ENCODE peak calls at places on chromosomes 11 and 22, in ten cellular contexts. X, D, J, G, Y, C, A, N, S and F are unnamed samples.

GRCh38 chr11:48093795-48094642 is 113.7 kb downstream of the PTPRJ start:
- DNase-seq in A (no peak), S (no peak), J (no peak), N (peak), Y (no peak), X (no peak), D (no peak), C (no peak), G (no peak), F (no peak)

GRCh38 chr11:69516526-69516925 is 35.1 kb downstream of the LINC01488 start:
- DNase-seq in C (no peak), J (no peak), G (no peak), D (no peak), N (no peak), S (no peak), Y (peak), X (no peak), A (no peak), F (no peak)

GRCh38 chr11:121452609-121453150 is at the start of gene SORL1-AS1:
- DNase-seq in X (no peak), D (peak), C (no peak), A (no peak), Y (no peak), G (no peak), N (no peak), J (no peak), S (no peak), F (peak)

GRCh38 chr11:46223252-46223513 is 54.3 kb upstream of the CREB3L1 start:
- DNase-seq in D (no peak), Y (no peak), C (no peak), G (no peak), J (no peak), A (no peak), N (no peak), X (no peak), S (no peak), F (no peak)

GRCh38 chr22:42933783-42934144 is 76.7 kb upstream of the ARFGAP3 start:
- DNase-seq in Y (no peak), A (peak), X (no peak), G (no peak), C (no peak), J (peak), N (peak), D (peak), S (no peak), F (no peak)

GRCh38 chr11:60235318-60235717 is 7.6 kb downstream of the MS4A4E start:
- DNase-seq in J (no peak), C (no peak), D (no peak), X (no peak), S (no peak), A (no peak), Y (no peak), G (no peak), N (no peak), F (no peak)

GRCh38 chr11:81772161-81772560 is 961.5 kb downstream of the FAM181B start:
- DNase-seq in A (no peak), C (no peak), S (no peak), J (no peak), X (no peak), G (peak), D (no peak), Y (no peak), N (peak), F (no peak)

GRCh38 chr11:125481531-125481930 is 14.5 kb downstream of the FEZ1 start:
- DNase-seq in J (no peak), S (no peak), X (no peak), N (no peak), C (no peak), Y (no peak), D (no peak), A (no peak), G (no peak), F (no peak)

GRCh38 chr22:38180841-38181452 is 683 bp downstream of the PLA2G6 start:
- DNase-seq in A (no peak), J (no peak), X (no peak), D (peak), C (peak), S (peak), N (peak), G (no peak), Y (peak), F (no peak)

GRCh38 chr22:39520054-39520873 is at the start of gene ATF4:
- DNase-seq in N (peak), A (peak), S (peak), X (peak), C (peak), J (peak), G (peak), D (peak), Y (peak), F (peak)

GRCh38 chr11:34655335-34656008 is 34.6 kb downstream of the EHF start:
- DNase-seq in A (no peak), S (no peak), C (no peak), J (peak), Y (no peak), N (no peak), X (no peak), D (no peak), G (no peak), F (no peak)

GRCh38 chr11:134819026-134819425 is 407.0 kb upstream of the B3GAT1 start:
- DNase-seq in S (no peak), D (no peak), Y (no peak), X (no peak), J (no peak), C (no peak), N (no peak), G (no peak), A (no peak), F (no peak)

GRCh38 chr22:39315389-39315788 is 4.0 kb downstream of the RPL3 start:
- DNase-seq in C (no peak), G (no peak), J (no peak), Y (no peak), S (no peak), D (no peak), A (no peak), N (no peak), X (no peak), F (no peak)

GRCh38 chr11:34492806-34493414 is 20.7 kb downstream of the ELF5 start:
- DNase-seq in X (peak), J (no peak), C (peak), Y (no peak), S (peak), D (peak), N (peak), G (peak), A (peak), F (peak)

GRCh38 chr11:78350646-78351165 is 66.9 kb downstream of the GAB2 start:
- DNase-seq in Y (no peak), N (peak), A (no peak), G (no peak), S (no peak), C (no peak), D (no peak), X (no peak), J (no peak), F (no peak)

GRCh38 chr11:6747097-6747662 is 24.6 kb downstream of the OR2AG2 start:
- DNase-seq in N (no peak), D (peak), J (no peak), C (no peak), X (no peak), A (no peak), G (no peak), Y (no peak), S (no peak), F (peak)

GRCh38 chr11:33919645-33920044 is 27.8 kb upstream of the LMO2 start:
- DNase-seq in D (no peak), C (no peak), A (no peak), Y (no peak), X (no peak), G (no peak), N (no peak), S (no peak), J (no peak), F (no peak)

DNA sequence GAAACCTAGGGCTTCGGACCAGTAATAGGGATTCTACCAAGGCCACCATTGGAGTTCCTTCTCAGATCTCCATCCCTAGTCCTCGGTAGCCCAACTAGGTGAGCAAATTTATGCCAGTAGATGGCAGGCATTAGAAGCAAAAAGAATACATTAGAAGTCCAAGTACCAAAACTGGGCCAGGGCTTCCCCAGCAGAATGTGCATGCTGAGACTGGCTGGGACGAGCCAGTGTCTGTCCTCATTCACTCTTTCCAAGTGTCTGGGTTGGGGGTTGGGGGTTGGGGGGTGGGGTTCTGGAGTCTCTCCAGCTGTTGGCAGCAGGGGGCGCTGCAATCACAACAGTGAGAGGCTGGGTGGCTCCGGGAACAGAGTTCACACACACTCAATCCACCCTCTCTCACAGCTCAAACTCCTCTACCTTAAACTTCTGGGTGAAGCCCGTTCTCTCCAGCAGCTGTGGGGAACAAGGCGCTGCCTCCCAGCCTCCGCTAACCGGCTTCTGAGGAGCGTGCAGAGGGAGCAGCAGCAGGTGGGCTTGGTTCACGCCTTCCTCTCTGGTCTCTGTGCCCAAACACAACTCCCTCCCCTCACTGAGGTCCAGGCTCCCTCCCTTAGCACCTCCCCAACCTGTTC is 57.5 kb downstream of the BTG4 start:
- DNase-seq in S (no peak), J (peak), Y (no peak), C (no peak), G (no peak), N (peak), A (peak), D (peak), X (peak), F (peak)
- TF ChIP-seq CTCF in S (no peak), J (peak), Y (peak), C (peak), G (no peak), N (peak), A (peak), D (peak), X (peak), F (peak)

DNA sequence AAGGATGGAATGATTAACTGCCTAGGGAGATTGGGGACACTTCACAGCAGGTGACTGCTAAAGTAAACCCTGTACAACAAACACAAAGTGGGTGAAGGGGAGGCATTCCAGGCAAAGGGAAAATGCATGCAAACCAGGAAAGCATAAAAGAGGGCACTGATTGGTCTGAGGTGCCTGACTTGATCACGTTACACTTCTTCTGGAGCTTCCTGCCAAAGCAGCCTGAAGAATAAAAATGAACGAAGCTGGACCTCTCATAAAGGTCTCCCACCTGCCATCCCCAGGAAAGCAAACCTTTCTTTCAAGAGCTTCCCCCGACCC is 46.7 kb upstream of the SCUBE2 start:
- DNase-seq in G (no peak), D (no peak), J (no peak), Y (no peak), X (no peak), N (no peak), A (no peak), C (no peak), S (no peak), F (no peak)
- TF ChIP-seq CTCF in G (no peak), D (no peak), J (no peak), Y (no peak), X (no peak), N (no peak), A (no peak), C (no peak), S (no peak), F (no peak)

GRCh38 chr11:95545116-95545875 is 244.3 kb downstream of the FAM76B start:
- DNase-seq in S (no peak), X (no peak), C (no peak), A (no peak), G (no peak), J (no peak), Y (no peak), N (no peak), D (peak), F (no peak)
- TF ChIP-seq CTCF in S (no peak), X (no peak), C (no peak), A (no peak), G (no peak), J (peak), Y (no peak), N (no peak), D (peak), F (no peak)

GRCh38 chr11:18429349-18429748 is 17.2 kb downstream of the LDHC start:
- DNase-seq in J (no peak), S (no peak), C (no peak), A (no peak), Y (no peak), X (no peak), G (no peak), D (no peak), N (no peak), F (no peak)
- TF ChIP-seq CTCF in J (no peak), S (no peak), C (no peak), A (no peak), Y (no peak), X (no peak), G (no peak), D (no peak), N (no peak), F (no peak)

DNA sequence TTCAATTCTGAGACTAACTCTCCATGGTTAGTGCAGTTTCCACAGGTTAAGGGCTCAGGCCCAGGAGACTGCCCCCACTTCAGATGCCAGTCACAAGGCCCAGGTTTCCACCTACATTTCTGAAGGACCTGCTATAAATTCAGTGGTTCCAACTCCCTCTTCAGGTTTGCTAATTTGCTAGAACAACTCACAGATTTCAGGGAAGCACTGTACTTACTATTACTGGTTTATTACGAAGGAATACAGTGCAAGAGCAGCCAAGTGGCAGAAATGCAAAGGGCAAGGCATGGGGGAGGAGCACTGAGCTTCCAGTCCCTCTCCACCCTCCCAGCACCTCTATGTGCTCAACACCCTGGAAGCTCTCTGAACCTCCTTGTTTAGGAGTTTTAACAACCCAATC is 39.3 kb upstream of the SPON1 start:
- DNase-seq in A (no peak), X (no peak), N (no peak), D (no peak), C (no peak), S (no peak), Y (no peak), J (no peak), G (no peak), F (no peak)
- TF ChIP-seq CTCF in A (no peak), X (no peak), N (no peak), D (no peak), C (no peak), S (no peak), Y (no peak), J (no peak), G (no peak), F (no peak)

GRCh38 chr11:65077466-65077865 is 6.4 kb downstream of the CDCA5 start:
- DNase-seq in C (no peak), G (no peak), X (no peak), D (no peak), Y (no peak), J (no peak), S (no peak), A (no peak), N (no peak), F (no peak)
- TF ChIP-seq CTCF in C (no peak), G (no peak), X (no peak), D (no peak), Y (no peak), J (no peak), S (no peak), A (no peak), N (no peak), F (no peak)